ENCODE peak calls at places on chromosome 9, in nine cellular contexts. C, V, K, D, B, W, F, P and H are unnamed samples.

GRCh38 chr9:136952876-136953770 is 1.1 kb downstream of the LCN12 start:
- DNase-seq in C (no peak), V (no peak), B (no peak), F (no peak), K (no peak), W (no peak), P (no peak), D (no peak), H (no peak)

GRCh38 chr9:99004717-99005460 is 61.2 kb downstream of the COL15A1 start:
- DNase-seq in F (no peak), V (no peak), W (no peak), K (no peak), P (no peak), D (no peak), C (no peak), B (no peak), H (no peak)

GRCh38 chr9:14037331-14037730 is 276.6 kb downstream of the NFIB start:
- DNase-seq in B (no peak), V (no peak), C (no peak), W (no peak), D (no peak), K (no peak), F (no peak), P (no peak), H (no peak)

GRCh38 chr9:81741103-81741502 is 51.8 kb upstream of the TLE1 start:
- DNase-seq in K (no peak), C (no peak), F (no peak), D (no peak), P (no peak), W (no peak), V (no peak), B (no peak), H (no peak)

GRCh38 chr9:129489838-129490582 is 130.9 kb downstream of the C9orf50 start:
- DNase-seq in D (no peak), F (no peak), K (no peak), B (peak; percentile 74), W (peak; percentile 40), P (no peak), C (no peak), V (no peak), H (peak; percentile 31)

GRCh38 chr9:137422668-137423000 is 328 bp downstream of the EXD3 start:
- DNase-seq in C (no peak), B (peak; percentile 69), P (no peak), F (no peak), V (no peak), K (no peak), D (no peak), W (no peak), H (peak; percentile 26)

GRCh38 chr9:115109486-115109885 is 8.5 kb downstream of the TNC start:
- DNase-seq in D (no peak), B (no peak), C (no peak), W (no peak), F (no peak), K (no peak), P (peak; percentile 62), V (peak; percentile 24), H (peak; percentile 50)

GRCh38 chr9:18820566-18821095 is 212.4 kb downstream of the SAXO1 start:
- DNase-seq in K (no peak), B (no peak), D (no peak), V (no peak), P (no peak), F (no peak), W (no peak), C (no peak), H (no peak)

GRCh38 chr9:95143591-95144561 is 173.6 kb downstream of the FANCC start:
- DNase-seq in B (peak; percentile 97), K (no peak), P (no peak), C (no peak), V (no peak), D (no peak), W (no peak), F (no peak), H (peak; percentile 65)

GRCh38 chr9:108889649-108890067 is 27.6 kb downstream of the ACTL7A start:
- DNase-seq in P (peak; percentile 6), V (peak; percentile 11), K (no peak), B (no peak), C (no peak), D (no peak), W (no peak), F (peak; percentile 9), H (no peak)

GRCh38 chr9:125374443-125375309 is 113.0 kb downstream of the GAPVD1 start:
- DNase-seq in D (peak; percentile 20), V (peak; percentile 84), C (peak; percentile 48), K (peak; percentile 2), F (peak; percentile 53), P (peak; percentile 68), W (peak; percentile 72), B (peak; percentile 81), H (peak; percentile 72)

GRCh38 chr9:37784640-37785483 is at the start of gene EXOSC3:
- DNase-seq in B (peak; percentile 93), W (peak; percentile 88), V (peak; percentile 88), K (peak; percentile 24), D (peak; percentile 77), P (peak; percentile 92), F (peak; percentile 63), C (peak; percentile 79), H (peak; percentile 92)

GRCh38 chr9:13141629-13142028 is 137.9 kb downstream of the MPDZ start:
- DNase-seq in F (peak; percentile 79), K (no peak), D (no peak), V (no peak), P (no peak), W (no peak), C (no peak), B (no peak), H (no peak)